ENCODE peak calls at places on chromosomes 7 and 10, in eight cellular contexts. N is GM23338; M is cardiac muscle cell; H is left lung; R is CD8-positive, alpha-beta memory T cell; O is left ventricle myocardium inferior; Y is naive thymus-derived CD4-positive, alpha-beta T cell; L is stomach. C is an unnamed sample. For H3K4me1 and H3K36me3, the result is how much of the 10 kb centered on the place peaks cover.

GRCh38 chr7:47534322-47535032 is 47.4 kb downstream of the TNS3 start:
- DNase-seq in L (no peak), N (peak), Y (no peak), M (no peak), R (no peak), H (peak), O (no peak), C (no peak)

GRCh38 chr10:35379226-35380137 is 43.2 kb downstream of the CCNY start:
- DNase-seq in R (no peak), O (peak), L (no peak), M (peak), N (peak), Y (peak), H (no peak), C (no peak)

GRCh38 chr10:77837248-77837924 is 89.2 kb downstream of the DLG5 start:
- DNase-seq in R (peak), O (no peak), N (peak), H (no peak), M (no peak), Y (peak), L (peak), C (peak)

GRCh38 chr10:89481662-89482061 is 53.7 kb downstream of the SLC16A12 start:
- DNase-seq in L (no peak), H (no peak), M (peak), Y (no peak), R (no peak), N (no peak), O (no peak), C (no peak)

GRCh38 chr7:48175019-48175418 is 3.8 kb downstream of the ABCA13 start:
- DNase-seq in Y (no peak), H (no peak), M (no peak), L (no peak), N (no peak), R (no peak), O (no peak), C (no peak)

GRCh38 chr10:22515009-22515408 is 169.7 kb downstream of the SPAG6 start:
- DNase-seq in N (no peak), L (no peak), O (no peak), M (no peak), H (no peak), Y (no peak), R (no peak), C (no peak)

GRCh38 chr7:114415054-114415997 is 711 bp downstream of the FOXP2 start:
- DNase-seq in Y (no peak), H (no peak), O (no peak), R (no peak), N (no peak), L (no peak), M (no peak), C (no peak)

GRCh38 chr10:50540069-50540825 is 83.5 kb downstream of the SGMS1 start:
- DNase-seq in H (no peak), O (no peak), N (no peak), L (no peak), Y (no peak), M (no peak), R (no peak), C (no peak)

GRCh38 chr10:91271886-91272285 is 51.4 kb downstream of the PCGF5 start:
- DNase-seq in R (no peak), M (no peak), O (no peak), H (no peak), N (no peak), Y (no peak), L (no peak), C (no peak)

GRCh38 chr10:22321156-22321711 is 335 bp downstream of the BMI1 start:
- DNase-seq in O (peak), N (peak), L (peak), Y (peak), R (peak), H (peak), M (peak), C (peak)

GRCh38 chr7:157234271-157234670 is 95.5 kb downstream of the UBE3C start:
- DNase-seq in O (no peak), L (no peak), M (no peak), R (no peak), Y (no peak), H (no peak), N (no peak), C (no peak)

GRCh38 chr7:16564909-16565426 is 38.3 kb downstream of the LRRC72 start:
- DNase-seq in L (no peak), N (peak), O (no peak), H (no peak), R (no peak), M (peak), Y (peak), C (no peak)

GRCh38 chr10:21527634-21528451 is 2.4 kb upstream of the SKIDA1 start:
- DNase-seq in M (peak), Y (no peak), H (no peak), O (no peak), N (no peak), L (no peak), R (no peak), C (no peak)

GRCh38 chr10:98128802-98129201 is 5.7 kb upstream of the R3HCC1L start:
- DNase-seq in L (no peak), Y (no peak), R (no peak), O (no peak), H (no peak), M (no peak), N (no peak), C (no peak)

GRCh38 chr7:121244120-121244865 is 84.5 kb upstream of the WNT16 start:
- DNase-seq in M (no peak), R (no peak), N (no peak), O (no peak), L (no peak), H (no peak), Y (no peak), C (no peak)

GRCh38 chr7:34133356-34133982 is 228.1 kb downstream of the BMPER start:
- DNase-seq in N (no peak), L (no peak), R (no peak), Y (no peak), O (no peak), M (peak), H (no peak), C (no peak)

GRCh38 chr10:49360271-49361177 is 35.4 kb downstream of the DRGX start:
- DNase-seq in O (peak), N (peak), R (no peak), Y (no peak), H (no peak), M (peak), L (no peak), C (no peak)

GRCh38 chr7:36037121-36037662 is 115.9 kb upstream of the EEPD1 start:
- DNase-seq in L (peak), H (no peak), R (no peak), N (peak), M (peak), O (peak), Y (no peak), C (no peak)

GRCh38 chr10:123936426-123936825 is 44.8 kb upstream of the CPXM2 start:
- DNase-seq in R (no peak), L (no peak), M (no peak), N (no peak), O (no peak), Y (no peak), H (no peak), C (no peak)

GRCh38 chr7:22771829-22772228 is 44.8 kb downstream of the IL6 start:
- DNase-seq in R (no peak), L (no peak), O (no peak), N (no peak), Y (no peak), H (no peak), M (no peak), C (no peak)

GRCh38 chr7:128791968-128792319 is at the start of gene CCDC136:
- DNase-seq in Y (no peak), R (no peak), H (no peak), O (no peak), N (peak), M (no peak), L (no peak), C (no peak)

GRCh38 chr7:134724606-134725005 is 54.8 kb upstream of the CALD1 start:
- DNase-seq in R (no peak), M (peak), N (peak), O (no peak), L (no peak), Y (no peak), H (no peak), C (no peak)

GRCh38 chr7:44434201-44434600 is 56.3 kb downstream of the NUDCD3 start:
- DNase-seq in Y (no peak), O (no peak), R (no peak), N (no peak), H (no peak), L (no peak), M (no peak), C (no peak)

GRCh38 chr10:37535459-37536246 is 321.8 kb downstream of the ZNF248 start:
- DNase-seq in N (no peak), R (no peak), L (no peak), Y (no peak), H (no peak), M (no peak), O (no peak), C (no peak)

GRCh38 chr7:129530881-129531391 is 28.6 kb downstream of the SMKR1 start:
- DNase-seq in O (no peak), L (no peak), N (no peak), R (no peak), M (peak), Y (no peak), H (no peak), C (no peak)

GRCh38 chr10:131071721-131072120 is 239.8 kb downstream of the TCERG1L start:
- DNase-seq in O (no peak), Y (no peak), N (no peak), H (peak), R (no peak), L (no peak), M (no peak), C (no peak)

GRCh38 chr7:117871778-117872538 is 1.3 kb downstream of the CTTNBP2 start:
- DNase-seq in M (no peak), O (peak), N (peak), L (no peak), R (no peak), H (no peak), Y (no peak), C (no peak)
- H3K4me1 ChIP-seq in M (under half), O (under half), N (half or more), L (under half), R (under half), H (under half), Y (under half), C (under half)

DNA sequence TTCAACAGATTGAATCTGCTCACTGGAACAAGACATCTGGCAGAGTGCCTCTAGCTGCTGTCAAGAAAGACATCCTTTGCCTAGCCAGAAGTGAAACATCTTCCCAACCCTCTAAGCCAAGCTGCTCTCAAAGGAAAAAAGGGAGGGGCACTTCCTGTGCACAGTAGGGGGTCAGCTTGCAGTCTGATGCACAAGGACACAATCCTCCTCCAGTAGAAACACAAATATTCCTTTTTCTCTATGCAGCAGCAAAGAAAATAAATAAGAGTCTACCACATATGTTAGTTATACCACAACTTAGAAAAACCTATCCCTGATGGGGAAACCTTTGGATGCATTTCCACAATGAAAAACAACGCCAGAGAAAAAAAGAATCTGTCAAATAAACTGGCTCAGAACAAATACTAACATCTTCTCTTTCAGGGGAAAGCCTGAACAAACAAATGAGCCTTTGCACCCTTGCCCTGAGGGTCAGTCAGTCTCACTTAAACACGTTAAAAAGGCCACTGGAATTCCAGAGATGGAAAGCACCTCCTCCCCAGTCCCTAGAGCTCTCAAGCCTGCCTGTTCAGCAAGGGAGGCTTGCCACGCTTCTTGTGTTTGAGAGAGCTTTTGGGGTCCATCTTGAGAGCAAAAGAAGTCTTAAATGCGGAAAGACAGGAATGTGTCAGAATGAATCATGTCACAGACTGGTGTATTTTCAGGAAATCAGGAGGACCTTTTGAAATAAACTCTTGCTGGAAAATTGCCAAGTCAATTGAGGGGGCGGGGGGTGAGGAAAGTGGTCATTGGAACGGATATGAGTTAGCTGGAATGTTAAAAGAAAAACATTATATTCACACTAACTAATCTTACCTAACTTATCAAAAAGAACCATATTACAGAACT is 7.5 kb downstream of the LAMB1 start:
- DNase-seq in Y (no peak), N (peak), R (no peak), O (no peak), H (no peak), M (peak), L (no peak), C (no peak)
- H3K36me3 ChIP-seq in Y (under half), N (under half), R (under half), O (under half), H (under half), M (under half), L (under half), C (under half)

GRCh38 chr7:74306737-74307469 is 17.7 kb downstream of the CLIP2 start:
- DNase-seq in M (peak), R (no peak), N (peak), Y (no peak), L (peak), O (peak), H (no peak), C (no peak)
- H3K4me3 ChIP-seq in M (no peak), R (no peak), N (no peak), Y (no peak), L (peak), O (peak), H (no peak), C (no peak)

GRCh38 chr7:73518470-73518869 is 3.6 kb downstream of the BAZ1B start:
- DNase-seq in H (peak), L (no peak), Y (no peak), O (no peak), R (no peak), N (no peak), M (no peak), C (no peak)
- H3K4me1 ChIP-seq in H (half or more), L (half or more), Y (under half), O (half or more), R (under half), N (under half), M (under half), C (under half)

GRCh38 chr10:1089017-1089689 is 33.0 kb downstream of the WDR37 start:
- DNase-seq in L (no peak), Y (no peak), O (no peak), N (no peak), M (no peak), R (no peak), H (no peak), C (no peak)
- H3K36me3 ChIP-seq in L (half or more), Y (half or more), O (half or more), N (under half), M (under half), R (half or more), H (half or more), C (half or more)